ENCODE peak calls at places on chromosomes 6 and 20, in five cellular contexts. Z, N, I, P and X are unnamed samples.

GRCh38 chr6:38337819-38338465 is 301.8 kb downstream of the BTBD9 start:
- DNase-seq in Z (no peak), N (peak; percentile 85), I (no peak), P (no peak), X (no peak)

GRCh38 chr20:35663516-35663812 is 1.2 kb downstream of the CPNE1 start:
- DNase-seq in Z (no peak), N (peak; percentile 73), I (no peak), P (no peak), X (no peak)

GRCh38 chr6:24245275-24245674 is 112.6 kb downstream of the DCDC2 start:
- DNase-seq in Z (no peak), N (no peak), I (no peak), P (no peak), X (no peak)

GRCh38 chr20:57619053-57619831 is 984 bp downstream of the ZBP1 start:
- DNase-seq in Z (peak; percentile 84), N (no peak), I (no peak), P (peak; percentile 29), X (no peak)

GRCh38 chr20:5207138-5207537 is 80.3 kb downstream of the CDS2 start:
- DNase-seq in Z (no peak), N (no peak), I (no peak), P (no peak), X (no peak)

GRCh38 chr6:159756508-159756907 is 5.3 kb upstream of the ACAT2 start:
- DNase-seq in Z (no peak), N (no peak), I (no peak), P (no peak), X (no peak)

GRCh38 chr6:113662049-113662655 is 195.0 kb upstream of the MARCKS start:
- DNase-seq in Z (no peak), N (no peak), I (no peak), P (no peak), X (no peak)

GRCh38 chr6:130681028-130681427 is 146.2 kb upstream of the SMLR1 start:
- DNase-seq in Z (no peak), N (peak; percentile 83), I (no peak), P (no peak), X (no peak)

GRCh38 chr6:105193647-105194046 is 13.8 kb upstream of the POPDC3 start:
- DNase-seq in Z (no peak), N (peak; percentile 92), I (no peak), P (no peak), X (no peak)

GRCh38 chr6:159871241-159871640 is 19.5 kb upstream of the MAS1 start:
- DNase-seq in Z (peak; percentile 40), N (no peak), I (no peak), P (peak; percentile 21), X (no peak)

GRCh38 chr6:75208564-75209431 is 2.9 kb upstream of the COL12A1 start:
- DNase-seq in Z (no peak), N (peak; percentile 91), I (peak; percentile 86), P (peak; percentile 87), X (no peak)
- H3K27ac ChIP-seq in Z (peak overlapping the region; percentile 67), N (peak overlapping the region; percentile 30), I (no peak overlapping the region), P (no peak overlapping the region), X (no peak overlapping the region)

DNA sequence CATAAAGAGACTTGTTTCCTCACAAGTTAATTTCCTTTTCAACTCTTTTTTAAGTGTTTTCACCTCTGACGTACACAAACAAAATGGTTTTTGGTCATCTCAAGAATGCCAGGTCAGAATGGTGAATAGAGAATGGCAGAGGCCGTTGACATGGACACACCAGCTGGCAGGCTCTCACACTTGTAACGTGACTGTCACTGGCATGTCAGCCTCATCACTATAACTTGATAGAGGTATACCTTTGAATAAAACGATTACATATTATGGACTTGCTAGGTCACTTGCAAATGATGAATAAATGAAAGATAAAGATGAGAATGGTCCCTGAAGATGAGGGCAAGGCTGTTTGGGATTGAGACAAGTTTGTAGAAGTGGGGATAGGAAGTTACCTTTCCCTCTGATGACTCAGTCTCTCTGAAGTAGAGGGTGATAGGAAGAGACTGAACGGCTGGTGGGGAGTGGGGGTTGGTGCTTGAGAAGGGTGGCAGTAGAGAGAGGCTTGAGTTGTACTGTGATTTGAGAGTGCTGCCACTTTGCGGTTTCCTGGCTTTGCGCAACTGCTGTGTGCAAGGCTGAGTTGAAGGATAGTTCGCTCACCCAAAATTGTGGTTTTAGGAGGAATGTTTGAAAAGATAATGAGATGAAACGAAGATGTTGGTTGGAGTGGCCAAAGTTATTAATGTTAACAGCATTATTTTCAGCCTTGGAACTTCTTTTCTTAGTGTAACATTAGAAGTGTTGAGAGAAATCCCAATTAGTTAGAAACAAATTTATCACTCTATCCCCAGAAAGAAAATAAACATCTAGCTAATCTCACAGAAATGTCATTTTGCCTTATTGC is 30.3 kb downstream of the TBPL1 start:
- DNase-seq in Z (no peak), N (no peak), I (no peak), P (no peak), X (no peak)
- H3K27ac ChIP-seq in Z (no peak overlapping the region), N (no peak overlapping the region), I (no peak overlapping the region), P (no peak overlapping the region), X (no peak overlapping the region)

DNA sequence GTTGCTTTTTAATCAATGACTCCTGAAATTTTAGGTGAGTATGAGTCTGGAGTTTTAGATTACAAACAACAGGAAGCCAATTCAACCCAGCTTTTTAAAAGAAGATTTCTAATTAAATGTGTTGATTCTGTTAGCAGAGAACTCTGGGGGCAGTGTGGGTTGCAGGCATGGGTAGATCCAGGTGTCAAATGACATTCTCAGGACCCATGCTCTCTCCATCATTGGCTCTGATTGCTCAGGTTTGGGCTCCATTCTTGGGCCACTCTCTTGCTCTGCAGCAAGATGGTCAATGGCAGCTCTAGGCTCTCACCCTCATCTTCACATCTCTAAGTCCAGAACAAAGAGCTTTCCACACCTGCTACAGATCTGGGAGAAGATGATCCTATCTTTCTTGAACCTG is 463.7 kb downstream of the PREX1 start:
- DNase-seq in Z (no peak), N (no peak), I (no peak), P (no peak), X (no peak)
- H3K27ac ChIP-seq in Z (no peak overlapping the region), N (no peak overlapping the region), I (no peak overlapping the region), P (no peak overlapping the region), X (no peak overlapping the region)

GRCh38 chr6:1290805-1291204 is 21.1 kb upstream of the FOXQ1 start:
- DNase-seq in Z (peak; percentile 22), N (no peak), I (no peak), P (no peak), X (no peak)

GRCh38 chr6:1296079-1296478 is 15.8 kb upstream of the FOXQ1 start:
- DNase-seq in Z (no peak), N (no peak), I (no peak), P (no peak), X (no peak)

GRCh38 chr6:1295420-1295819 is 16.5 kb upstream of the FOXQ1 start:
- DNase-seq in Z (no peak), N (no peak), I (no peak), P (no peak), X (no peak)

GRCh38 chr6:1286972-1287600 is 24.8 kb upstream of the FOXQ1 start:
- DNase-seq in Z (peak; percentile 69), N (peak; percentile 94), I (no peak), P (no peak), X (peak; percentile 99)

GRCh38 chr6:1291381-1291780 is 20.5 kb upstream of the FOXQ1 start:
- DNase-seq in Z (peak; percentile 13), N (no peak), I (no peak), P (no peak), X (no peak)
- H3K27ac ChIP-seq in Z (no peak overlapping the region), N (no peak overlapping the region), I (no peak overlapping the region), P (no peak overlapping the region), X (no peak overlapping the region)